ENCODE peak calls at places on chromosomes 5 and 9, in seven cellular contexts. X is left ventricle myocardium inferior; O is CD8-positive, alpha-beta memory T cell; H is keratinocyte; B is A673; S is CD8-positive, alpha-beta T cell; Y is ovary. V is an unnamed sample. For H3K4me1, the result is how much of the 10 kb centered on the place peaks cover.

GRCh38 chr9:118295413-118295812 is 591.2 kb downstream of the TLR4 start:
- DNase-seq in X (no peak), O (no peak), H (no peak), B (no peak), S (no peak), Y (no peak), V (no peak)

GRCh38 chr9:125276771-125277170 is 15.1 kb downstream of the GAPVD1 start:
- DNase-seq in X (no peak), O (no peak), H (no peak), B (no peak), S (no peak), Y (no peak), V (no peak)

GRCh38 chr9:136607334-136607919 is 55.3 kb upstream of the EGFL7 start:
- DNase-seq in X (no peak), O (no peak), H (no peak), B (no peak), S (no peak), Y (no peak), V (no peak)

GRCh38 chr5:58188287-58188651 is 271.6 kb downstream of the PLK2 start:
- DNase-seq in X (no peak), O (no peak), H (peak), B (no peak), S (no peak), Y (no peak), V (no peak)

GRCh38 chr5:137366526-137366925 is 132.6 kb downstream of the SPOCK1 start:
- DNase-seq in X (no peak), O (no peak), H (no peak), B (no peak), S (no peak), Y (no peak), V (no peak)

GRCh38 chr9:91395106-91395552 is 28.5 kb downstream of the NFIL3 start:
- DNase-seq in X (no peak), O (no peak), H (no peak), B (no peak), S (no peak), Y (no peak), V (no peak)

GRCh38 chr5:142720561-142721275 is 34.8 kb upstream of the FGF1 start:
- DNase-seq in X (peak), O (no peak), H (peak), B (no peak), S (no peak), Y (no peak), V (peak)

GRCh38 chr5:172451771-172452197 is 2.5 kb downstream of the SH3PXD2B start:
- DNase-seq in X (no peak), O (no peak), H (no peak), B (peak), S (no peak), Y (no peak), V (no peak)

GRCh38 chr5:43338856-43339255 is 25.6 kb upstream of the HMGCS1 start:
- DNase-seq in X (no peak), O (no peak), H (no peak), B (no peak), S (no peak), Y (no peak), V (no peak)

GRCh38 chr9:76230961-76231360 is 163.3 kb downstream of the RFK start:
- DNase-seq in X (no peak), O (no peak), H (no peak), B (no peak), S (no peak), Y (no peak), V (no peak)

GRCh38 chr5:177086918-177087706 is 397 bp downstream of the FGFR4 start:
- DNase-seq in X (no peak), O (peak), H (peak), B (peak), S (peak), Y (peak), V (peak)

GRCh38 chr9:69181908-69182353 is 7.9 kb downstream of the TJP2 start:
- DNase-seq in X (no peak), O (no peak), H (no peak), B (no peak), S (no peak), Y (no peak), V (peak)

GRCh38 chr5:165157209-165157608 is 1651.8 kb downstream of the MAT2B start:
- DNase-seq in X (no peak), O (no peak), H (no peak), B (no peak), S (no peak), Y (no peak), V (no peak)

GRCh38 chr9:114138537-114138936 is 16.8 kb upstream of the COL27A1 start:
- DNase-seq in X (no peak), O (no peak), H (no peak), B (no peak), S (no peak), Y (no peak), V (peak)

GRCh38 chr5:156956321-156956720 is 6.7 kb downstream of the TIMD4 start:
- DNase-seq in X (no peak), O (no peak), H (no peak), B (no peak), S (no peak), Y (no peak), V (no peak)

GRCh38 chr5:127136908-127137307 is 63.6 kb upstream of the C5orf63 start:
- DNase-seq in X (no peak), O (no peak), H (no peak), B (no peak), S (no peak), Y (no peak), V (no peak)

GRCh38 chr5:172886396-172886932 is 52.4 kb downstream of the ERGIC1 start:
- DNase-seq in X (no peak), O (no peak), H (no peak), B (no peak), S (no peak), Y (no peak), V (no peak)

GRCh38 chr9:22084336-22085035 is 75.4 kb upstream of the CDKN2B start:
- DNase-seq in X (no peak), O (no peak), H (no peak), B (no peak), S (no peak), Y (no peak), V (no peak)

DNA sequence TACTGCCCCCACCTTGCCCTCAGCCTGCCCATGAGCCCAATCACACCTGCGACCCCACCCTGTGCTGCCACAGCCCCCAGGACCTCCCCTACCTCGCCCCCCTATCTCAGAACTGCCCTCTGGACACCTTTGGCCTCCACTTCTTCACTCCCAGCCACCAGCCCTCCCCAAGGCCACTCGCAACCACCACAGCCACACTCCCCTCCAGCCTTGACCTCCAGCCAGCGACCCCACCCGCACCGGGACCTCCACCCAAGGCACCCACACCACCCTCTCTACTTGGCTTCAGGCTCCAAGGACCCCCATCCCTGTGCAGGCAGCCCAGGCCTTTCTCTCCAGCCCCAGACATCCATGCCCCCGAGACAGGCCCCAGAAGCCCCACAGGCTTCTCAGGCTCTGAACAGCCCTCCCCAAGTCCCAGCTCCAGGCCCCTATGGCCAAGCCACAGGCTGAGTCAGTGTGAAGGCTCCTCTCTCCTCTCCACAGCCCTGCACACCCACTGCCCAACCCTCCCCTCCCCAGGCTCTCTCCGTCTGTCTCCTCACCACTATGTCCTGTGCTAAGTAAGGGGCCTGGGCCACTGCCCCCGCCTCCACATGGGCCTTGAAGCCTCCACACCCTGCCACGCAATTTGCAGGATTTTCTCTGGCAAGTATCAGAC is 2.0 kb downstream of the AK1 start:
- DNase-seq in X (no peak), O (no peak), H (no peak), B (no peak), S (no peak), Y (peak), V (no peak)
- H3K4me1 ChIP-seq in X (half or more), O (under half), H (under half), B (under half), S (under half), Y (under half), V (under half)

DNA sequence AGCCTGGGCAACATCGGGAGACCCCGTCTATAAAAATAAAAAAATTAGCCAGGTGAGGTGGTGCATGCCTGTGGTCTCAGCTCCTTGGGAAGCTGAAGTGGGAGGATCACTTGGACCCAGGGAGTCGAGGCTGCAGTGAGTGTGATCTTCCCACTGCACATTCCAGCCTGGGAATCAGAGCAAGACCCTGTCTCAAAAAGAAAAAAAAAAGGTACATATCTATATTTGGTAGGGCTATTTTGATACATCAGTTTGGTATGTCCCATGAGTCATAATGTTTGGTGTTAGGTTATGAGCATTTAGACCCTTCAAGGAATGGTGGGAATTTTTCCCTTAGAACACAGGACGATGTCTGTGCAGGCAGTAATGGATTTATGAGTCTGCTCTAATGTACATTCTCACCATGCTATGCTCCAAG is 55.3 kb upstream of the POU4F3 start:
- DNase-seq in X (no peak), O (no peak), H (peak), B (peak), S (no peak), Y (no peak), V (no peak)
- H3K27ac ChIP-seq in X (no peak), O (no peak), H (peak), B (no peak), S (no peak), Y (no peak), V (no peak)

DNA sequence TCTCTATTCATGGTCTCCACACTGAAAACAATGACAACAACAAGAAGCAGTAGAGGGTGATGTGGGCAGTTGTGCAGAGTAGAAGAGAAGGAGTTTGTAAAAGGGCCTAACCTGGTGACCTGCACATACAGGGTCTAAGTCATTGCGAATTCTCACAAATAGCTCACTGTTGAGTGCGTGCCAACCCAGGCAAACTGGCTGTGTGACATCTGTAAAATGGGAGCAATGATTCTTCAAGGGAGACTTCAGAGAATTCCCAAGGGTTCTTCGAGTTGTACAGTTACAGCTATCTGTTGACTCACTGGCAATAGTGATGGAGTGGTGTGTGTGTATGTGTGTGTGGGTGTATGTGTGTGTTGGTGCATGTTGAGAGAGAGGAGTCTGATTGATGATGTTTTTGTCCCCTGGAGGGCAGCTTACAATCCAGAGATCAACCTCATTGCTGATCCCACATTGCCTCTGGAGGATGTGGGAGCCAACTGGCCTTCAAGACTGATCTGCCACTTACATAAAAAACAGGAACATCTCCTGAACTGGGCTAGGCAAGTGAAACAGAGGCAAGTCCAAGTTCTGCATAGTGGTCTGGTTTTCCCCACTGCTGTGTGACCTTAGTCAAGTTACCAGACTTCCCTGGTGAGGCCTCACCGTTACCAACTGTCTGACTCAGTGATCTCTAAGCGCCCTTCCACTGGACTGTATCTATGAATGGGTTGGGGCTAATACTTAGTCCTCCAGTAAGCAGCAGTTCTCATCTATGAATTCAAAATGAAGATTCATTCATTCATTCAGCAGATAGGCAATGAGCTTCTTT is 3.1 kb downstream of the FAT2 start:
- DNase-seq in X (no peak), O (no peak), H (no peak), B (no peak), S (no peak), Y (no peak), V (no peak)
- H3K4me1 ChIP-seq in X (under half), O (under half), H (half or more), B (under half), S (under half), Y (under half), V (under half)

GRCh38 chr5:76495870-76496269 is 92.8 kb downstream of the IQGAP2 start:
- DNase-seq in X (no peak), O (no peak), H (no peak), B (no peak), S (no peak), Y (no peak), V (no peak)

GRCh38 chr5:76492819-76493189 is 89.7 kb downstream of the IQGAP2 start:
- DNase-seq in X (no peak), O (no peak), H (no peak), B (no peak), S (no peak), Y (no peak), V (no peak)

GRCh38 chr5:76494201-76494600 is 91.1 kb downstream of the IQGAP2 start:
- DNase-seq in X (no peak), O (no peak), H (no peak), B (no peak), S (no peak), Y (no peak), V (no peak)

GRCh38 chr5:76490970-76491369 is 87.9 kb downstream of the IQGAP2 start:
- DNase-seq in X (no peak), O (no peak), H (no peak), B (no peak), S (no peak), Y (no peak), V (no peak)

DNA sequence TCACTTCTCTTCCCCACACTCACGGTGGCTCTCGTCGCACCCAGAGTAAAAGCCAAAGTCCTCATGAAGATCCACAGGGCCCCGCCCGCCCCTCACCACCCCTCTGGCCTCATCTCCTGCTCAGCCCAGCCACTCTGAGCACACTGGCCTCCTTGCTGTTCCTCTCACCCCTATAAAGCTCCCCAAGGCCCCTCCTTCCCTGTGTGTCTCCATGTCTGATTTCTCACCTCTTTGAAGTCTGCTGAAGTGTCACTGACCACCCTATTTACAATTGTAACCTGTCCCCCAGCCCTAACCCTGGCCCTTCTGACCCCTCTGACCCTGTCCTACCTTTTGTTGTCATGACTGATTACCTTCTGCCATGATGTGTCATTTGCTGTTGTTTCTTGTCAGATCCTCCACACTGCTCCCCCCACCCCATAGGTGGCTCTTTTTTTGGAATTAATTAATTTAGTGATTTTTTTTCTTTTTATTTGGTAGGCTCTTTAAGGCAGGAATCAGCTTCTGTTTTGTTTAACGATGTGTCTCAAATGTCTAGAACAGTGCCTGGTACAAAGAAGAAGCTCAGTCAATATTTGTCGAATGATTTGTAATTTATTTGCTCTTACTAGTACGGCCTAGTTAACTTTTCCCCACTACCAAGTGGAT is 90.2 kb downstream of the IQGAP2 start:
- DNase-seq in X (no peak), O (no peak), H (no peak), B (no peak), S (no peak), Y (no peak), V (no peak)
- H3K27ac ChIP-seq in X (no peak), O (no peak), H (no peak), B (no peak), S (no peak), Y (no peak), V (no peak)